ENCODE peak calls at places on chromosome 2, in five cellular contexts. One of them, this sample, is unnamed. For H3K36me3, the result is how much of the 10 kb centered on the place peaks cover.

GRCh38 chr2:223046470-223047053 is 5.4 kb upstream of the KCNE4 start:
- DNase-seq in left lung: no peak
- DNase-seq in left ventricle myocardium inferior: no peak
- DNase-seq in psoas muscle: no peak
- DNase-seq in A673: no peak
- DNase-seq in this sample: no peak

GRCh38 chr2:126406267-126406666 is 249.7 kb upstream of the GYPC start:
- DNase-seq in left lung: no peak
- DNase-seq in left ventricle myocardium inferior: no peak
- DNase-seq in psoas muscle: no peak
- DNase-seq in A673: peak
- DNase-seq in this sample: no peak

GRCh38 chr2:241797441-241798080 is 11.4 kb upstream of the NEU4 start:
- DNase-seq in left lung: no peak
- DNase-seq in left ventricle myocardium inferior: peak
- DNase-seq in psoas muscle: peak
- DNase-seq in A673: no peak
- DNase-seq in this sample: no peak

GRCh38 chr2:112055110-112055832 is at the start of gene TMEM87B:
- DNase-seq in left lung: peak
- DNase-seq in left ventricle myocardium inferior: peak
- DNase-seq in psoas muscle: peak
- DNase-seq in A673: peak
- DNase-seq in this sample: peak

GRCh38 chr2:5482929-5483331 is 209.3 kb upstream of the SOX11 start:
- DNase-seq in left lung: no peak
- DNase-seq in left ventricle myocardium inferior: no peak
- DNase-seq in psoas muscle: no peak
- DNase-seq in A673: peak
- DNase-seq in this sample: no peak

GRCh38 chr2:457792-458430 is 170.0 kb upstream of the ALKAL2 start:
- DNase-seq in left lung: no peak
- DNase-seq in left ventricle myocardium inferior: no peak
- DNase-seq in psoas muscle: no peak
- DNase-seq in A673: no peak
- DNase-seq in this sample: no peak

GRCh38 chr2:233480490-233481202 is 85.9 kb downstream of the USP40 start:
- DNase-seq in left lung: peak
- DNase-seq in left ventricle myocardium inferior: no peak
- DNase-seq in psoas muscle: peak
- DNase-seq in A673: no peak
- DNase-seq in this sample: no peak

GRCh38 chr2:146081459-146081858 is 1561.5 kb upstream of the ZEB2 start:
- DNase-seq in left lung: no peak
- DNase-seq in left ventricle myocardium inferior: no peak
- DNase-seq in psoas muscle: no peak
- DNase-seq in A673: no peak
- DNase-seq in this sample: no peak

GRCh38 chr2:40451926-40452605 is at the start of gene SLC8A1:
- DNase-seq in left lung: peak
- DNase-seq in left ventricle myocardium inferior: peak
- DNase-seq in psoas muscle: peak
- DNase-seq in A673: peak
- DNase-seq in this sample: peak

GRCh38 chr2:154194917-154195643 is 323.4 kb downstream of the GALNT13 start:
- DNase-seq in left lung: no peak
- DNase-seq in left ventricle myocardium inferior: no peak
- DNase-seq in psoas muscle: no peak
- DNase-seq in A673: no peak
- DNase-seq in this sample: no peak

GRCh38 chr2:235049719-235050118 is 97.9 kb downstream of the SH3BP4 start:
- DNase-seq in left lung: no peak
- DNase-seq in left ventricle myocardium inferior: no peak
- DNase-seq in psoas muscle: peak
- DNase-seq in A673: no peak
- DNase-seq in this sample: peak

GRCh38 chr2:56209701-56210100 is 25.9 kb downstream of the CCDC85A start:
- DNase-seq in left lung: no peak
- DNase-seq in left ventricle myocardium inferior: no peak
- DNase-seq in psoas muscle: no peak
- DNase-seq in A673: no peak
- DNase-seq in this sample: no peak

GRCh38 chr2:160489096-160489495 is 4.5 kb downstream of the RBMS1 start:
- DNase-seq in left lung: no peak
- DNase-seq in left ventricle myocardium inferior: no peak
- DNase-seq in psoas muscle: no peak
- DNase-seq in A673: no peak
- DNase-seq in this sample: no peak

GRCh38 chr2:78260861-78261260 is 738.7 kb upstream of the LRRTM4 start:
- DNase-seq in left lung: no peak
- DNase-seq in left ventricle myocardium inferior: no peak
- DNase-seq in psoas muscle: no peak
- DNase-seq in A673: no peak
- DNase-seq in this sample: no peak

GRCh38 chr2:46275995-46276394 is 21.2 kb upstream of the EPAS1 start:
- DNase-seq in left lung: peak
- DNase-seq in left ventricle myocardium inferior: peak
- DNase-seq in psoas muscle: peak
- DNase-seq in A673: peak
- DNase-seq in this sample: peak

GRCh38 chr2:109300582-109300981 is 171.6 kb downstream of the SH3RF3 start:
- DNase-seq in left lung: no peak
- DNase-seq in left ventricle myocardium inferior: no peak
- DNase-seq in psoas muscle: no peak
- DNase-seq in A673: no peak
- DNase-seq in this sample: no peak

GRCh38 chr2:908568-908967 is 42.1 kb upstream of the SNTG2 start:
- DNase-seq in left lung: no peak
- DNase-seq in left ventricle myocardium inferior: no peak
- DNase-seq in psoas muscle: no peak
- DNase-seq in A673: no peak
- DNase-seq in this sample: no peak

GRCh38 chr2:174599310-174599941 is 1.8 kb upstream of the WIPF1 start:
- DNase-seq in left lung: no peak
- DNase-seq in left ventricle myocardium inferior: no peak
- DNase-seq in psoas muscle: no peak
- DNase-seq in A673: no peak
- DNase-seq in this sample: no peak

GRCh38 chr2:89837962-89838625 is 1146.6 kb downstream of the RPIA start:
- DNase-seq in left lung: no peak
- DNase-seq in left ventricle myocardium inferior: no peak
- DNase-seq in psoas muscle: no peak
- DNase-seq in A673: peak
- DNase-seq in this sample: no peak

GRCh38 chr2:51304341-51304740 is 272.4 kb upstream of the NRXN1 start:
- DNase-seq in left lung: no peak
- DNase-seq in left ventricle myocardium inferior: no peak
- DNase-seq in psoas muscle: no peak
- DNase-seq in A673: no peak
- DNase-seq in this sample: no peak

GRCh38 chr2:104914509-104914908 is 60.6 kb downstream of the POU3F3 start:
- DNase-seq in left lung: no peak
- DNase-seq in left ventricle myocardium inferior: no peak
- DNase-seq in psoas muscle: no peak
- DNase-seq in A673: no peak
- DNase-seq in this sample: no peak

GRCh38 chr2:111676423-111676822 is 207.6 kb downstream of the ANAPC1 start:
- DNase-seq in left lung: no peak
- DNase-seq in left ventricle myocardium inferior: no peak
- DNase-seq in psoas muscle: no peak
- DNase-seq in A673: no peak
- DNase-seq in this sample: no peak

GRCh38 chr2:236250909-236251579 is 13.2 kb downstream of the ASB18 start:
- DNase-seq in left lung: no peak
- DNase-seq in left ventricle myocardium inferior: no peak
- DNase-seq in psoas muscle: no peak
- DNase-seq in A673: peak
- DNase-seq in this sample: no peak

GRCh38 chr2:167914969-167915368 is 332.4 kb downstream of the STK39 start:
- DNase-seq in left lung: no peak
- DNase-seq in left ventricle myocardium inferior: no peak
- DNase-seq in psoas muscle: no peak
- DNase-seq in A673: no peak
- DNase-seq in this sample: no peak

DNA sequence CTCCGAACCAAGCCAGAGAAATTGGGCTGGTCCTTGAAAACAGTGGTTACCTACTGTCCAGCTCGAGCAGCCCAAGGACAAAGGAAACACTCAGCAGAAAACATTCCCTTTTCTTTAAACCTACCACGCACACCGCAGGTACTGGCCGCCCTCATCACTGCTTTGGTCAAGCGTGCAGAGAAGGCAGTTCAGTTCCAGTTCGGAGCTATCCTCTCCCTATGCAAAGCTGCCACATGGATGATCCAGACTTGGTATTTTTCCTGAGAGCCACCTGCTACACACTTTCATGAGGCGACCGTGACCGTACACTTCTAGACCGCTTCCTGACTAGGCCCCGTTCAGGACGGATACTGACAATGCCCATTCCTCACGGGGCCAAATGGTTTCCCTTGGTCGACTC is 4.3 kb upstream of the POLR2D start:
- DNase-seq in left lung: no peak
- DNase-seq in left ventricle myocardium inferior: no peak
- DNase-seq in psoas muscle: no peak
- DNase-seq in A673: no peak
- DNase-seq in this sample: no peak
- H3K36me3 ChIP-seq in left lung: under half
- H3K36me3 ChIP-seq in left ventricle myocardium inferior: under half
- H3K36me3 ChIP-seq in psoas muscle: under half
- H3K36me3 ChIP-seq in A673: under half
- H3K36me3 ChIP-seq in this sample: under half

DNA sequence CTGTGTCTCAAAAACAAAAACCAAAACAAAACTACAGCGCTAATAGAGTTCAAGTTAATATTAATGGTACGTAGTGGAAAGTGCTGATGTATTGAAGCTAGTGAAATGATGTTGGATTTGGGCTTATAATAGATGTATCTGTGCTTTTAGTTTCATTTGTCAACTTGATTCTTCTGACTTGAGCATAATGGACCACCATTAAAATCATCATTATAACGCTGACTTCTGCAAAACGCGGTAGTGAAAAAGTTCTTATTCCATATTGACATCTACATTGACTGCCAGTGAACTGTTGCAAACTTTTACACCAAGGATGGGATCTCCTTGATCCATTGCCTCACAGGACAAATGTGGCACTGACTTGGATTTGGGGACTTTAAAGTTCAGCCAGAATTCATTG is 85.0 kb downstream of the LPIN1 start:
- DNase-seq in left lung: no peak
- DNase-seq in left ventricle myocardium inferior: no peak
- DNase-seq in psoas muscle: no peak
- DNase-seq in A673: no peak
- DNase-seq in this sample: no peak
- H3K27ac ChIP-seq in left lung: no peak
- H3K27ac ChIP-seq in left ventricle myocardium inferior: no peak
- H3K27ac ChIP-seq in psoas muscle: no peak
- H3K27ac ChIP-seq in A673: peak
- H3K27ac ChIP-seq in this sample: no peak

DNA sequence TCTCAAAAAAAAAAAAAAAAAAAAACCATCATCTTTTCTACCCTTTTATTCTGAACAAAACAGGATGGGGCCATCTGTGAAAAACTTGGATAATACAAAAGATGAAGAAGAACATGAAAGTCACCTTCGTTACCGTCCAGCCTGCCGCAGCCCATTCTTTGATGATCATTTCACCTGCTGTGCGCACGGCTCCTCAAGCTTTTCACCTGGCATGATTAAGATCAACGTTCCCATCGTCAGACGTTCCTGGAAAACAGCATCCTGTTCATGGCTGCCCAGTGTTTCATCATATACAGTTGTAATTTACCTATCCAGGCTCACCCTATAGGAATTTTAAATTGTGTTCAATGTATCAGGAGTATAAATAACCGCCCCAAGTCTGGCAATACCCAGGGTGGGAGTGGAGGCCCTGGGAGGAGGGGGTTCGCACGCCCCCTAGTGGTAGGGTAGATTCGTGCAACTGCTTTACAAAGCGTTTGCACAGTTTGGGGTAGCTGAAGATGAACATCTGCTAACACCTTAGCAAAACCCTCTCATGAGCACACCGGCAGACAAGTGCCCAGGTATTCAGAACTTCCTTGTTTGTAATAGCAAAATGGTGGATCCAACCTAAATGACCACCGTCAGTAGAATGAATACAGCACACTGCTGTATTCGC is 49.0 kb upstream of the GLI2 start:
- DNase-seq in left lung: no peak
- DNase-seq in left ventricle myocardium inferior: no peak
- DNase-seq in psoas muscle: no peak
- DNase-seq in A673: no peak
- DNase-seq in this sample: no peak
- TF ChIP-seq CTCF in left lung: peak
- TF ChIP-seq CTCF in left ventricle myocardium inferior: no peak
- TF ChIP-seq CTCF in psoas muscle: peak
- TF ChIP-seq CTCF in A673: peak
- TF ChIP-seq CTCF in this sample: no peak

DNA sequence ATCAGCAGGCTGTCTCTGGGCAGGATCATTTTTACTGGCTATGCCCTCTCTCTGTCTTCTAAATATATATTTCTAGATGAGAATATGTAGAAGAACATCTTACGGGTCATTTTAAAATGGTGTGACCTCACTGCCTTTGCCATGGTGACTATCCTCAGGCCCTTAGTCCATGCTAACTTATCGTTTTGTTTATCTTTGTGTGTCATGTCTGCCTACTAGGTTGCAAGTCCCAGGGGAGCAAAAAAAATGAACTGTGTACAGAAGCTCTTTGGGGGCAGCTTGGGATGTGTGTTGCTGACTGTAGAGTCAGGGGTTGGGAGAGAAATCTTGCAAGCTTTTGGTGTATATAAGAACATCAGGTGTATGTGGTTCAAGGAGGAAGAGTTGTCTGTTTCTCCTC is 11.0 kb downstream of the CPSF3 start:
- DNase-seq in left lung: no peak
- DNase-seq in left ventricle myocardium inferior: no peak
- DNase-seq in psoas muscle: no peak
- DNase-seq in A673: no peak
- DNase-seq in this sample: no peak
- H3K36me3 ChIP-seq in left lung: half or more
- H3K36me3 ChIP-seq in left ventricle myocardium inferior: half or more
- H3K36me3 ChIP-seq in psoas muscle: under half
- H3K36me3 ChIP-seq in A673: half or more
- H3K36me3 ChIP-seq in this sample: under half

DNA sequence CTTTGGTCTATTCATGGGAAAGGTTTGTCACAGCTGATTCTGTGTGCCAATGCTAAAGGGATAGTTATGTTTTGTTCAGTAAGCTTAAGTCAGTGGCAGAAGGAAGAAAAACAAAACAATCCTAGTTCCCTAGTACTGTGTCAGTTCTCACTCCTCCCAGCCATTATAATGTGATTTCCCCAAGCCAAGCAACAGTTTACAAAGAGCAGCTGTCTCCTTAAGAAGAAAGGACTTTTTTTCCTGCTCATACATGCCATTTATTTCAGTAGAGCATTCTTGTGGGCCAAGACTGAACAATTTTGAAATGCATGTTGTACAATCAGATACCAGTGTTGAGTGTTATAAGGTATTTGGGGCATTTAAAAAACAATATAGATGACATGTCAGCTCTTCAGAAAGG is 52.1 kb downstream of the NEMP2 start:
- DNase-seq in left lung: no peak
- DNase-seq in left ventricle myocardium inferior: no peak
- DNase-seq in psoas muscle: no peak
- DNase-seq in A673: no peak
- DNase-seq in this sample: no peak
- H3K27ac ChIP-seq in left lung: no peak
- H3K27ac ChIP-seq in left ventricle myocardium inferior: no peak
- H3K27ac ChIP-seq in psoas muscle: no peak
- H3K27ac ChIP-seq in A673: no peak
- H3K27ac ChIP-seq in this sample: no peak

GRCh38 chr2:117470311-117471095 is 344.0 kb upstream of the DDX18 start:
- DNase-seq in left lung: no peak
- DNase-seq in left ventricle myocardium inferior: no peak
- DNase-seq in psoas muscle: no peak
- DNase-seq in A673: peak
- DNase-seq in this sample: no peak
- TF ChIP-seq CTCF in left lung: peak
- TF ChIP-seq CTCF in left ventricle myocardium inferior: peak
- TF ChIP-seq CTCF in psoas muscle: peak
- TF ChIP-seq CTCF in A673: peak
- TF ChIP-seq CTCF in this sample: no peak

This sample was measured in pancreas.